ENCODE peak calls at places on chromosome 14, in nine cellular contexts. One of them, this sample, is unnamed.
A peak's percentile ranks its signal among the peaks of the same experiment; 100 is the strongest.

GRCh38 chr14:92556255-92556741 is 42.7 kb downstream of the RIN3 start:
- DNase-seq in WERI-Rb-1: no peak
- DNase-seq in dorsolateral prefrontal cortex: no peak
- DNase-seq in SJSA1: no peak
- DNase-seq in fibroblast of pulmonary artery: no peak
- DNase-seq in colonic mucosa: no peak
- DNase-seq in LNCaP clone FGC: no peak
- DNase-seq in lower lobe of right lung: no peak
- DNase-seq in OCI-LY7: no peak
- DNase-seq in this sample: no peak

GRCh38 chr14:77761205-77761931 is 412 bp upstream of the SNW1 start:
- DNase-seq in WERI-Rb-1: no peak
- DNase-seq in dorsolateral prefrontal cortex: peak; percentile 45
- DNase-seq in SJSA1: no peak
- DNase-seq in fibroblast of pulmonary artery: peak; percentile 96
- DNase-seq in colonic mucosa: peak; percentile 38
- DNase-seq in LNCaP clone FGC: peak; percentile 84
- DNase-seq in lower lobe of right lung: no peak
- DNase-seq in OCI-LY7: peak; percentile 19
- DNase-seq in this sample: peak; percentile 24

GRCh38 chr14:37202812-37203211 is 5.1 kb downstream of the MIPOL1 start:
- DNase-seq in WERI-Rb-1: no peak
- DNase-seq in dorsolateral prefrontal cortex: no peak
- DNase-seq in SJSA1: no peak
- DNase-seq in fibroblast of pulmonary artery: no peak
- DNase-seq in colonic mucosa: no peak
- DNase-seq in LNCaP clone FGC: no peak
- DNase-seq in lower lobe of right lung: no peak
- DNase-seq in OCI-LY7: no peak
- DNase-seq in this sample: no peak

GRCh38 chr14:92945959-92946846 is 23.3 kb downstream of the CHGA start:
- DNase-seq in WERI-Rb-1: no peak
- DNase-seq in dorsolateral prefrontal cortex: no peak
- DNase-seq in SJSA1: peak; percentile 93
- DNase-seq in fibroblast of pulmonary artery: peak; percentile 60
- DNase-seq in colonic mucosa: peak; percentile 91
- DNase-seq in LNCaP clone FGC: peak; percentile 91
- DNase-seq in lower lobe of right lung: peak; percentile 78
- DNase-seq in OCI-LY7: no peak
- DNase-seq in this sample: peak; percentile 88

GRCh38 chr14:64722842-64723447 is 18.7 kb downstream of the PLEKHG3 start:
- DNase-seq in WERI-Rb-1: no peak
- DNase-seq in dorsolateral prefrontal cortex: no peak
- DNase-seq in SJSA1: no peak
- DNase-seq in fibroblast of pulmonary artery: no peak
- DNase-seq in colonic mucosa: no peak
- DNase-seq in LNCaP clone FGC: no peak
- DNase-seq in lower lobe of right lung: no peak
- DNase-seq in OCI-LY7: no peak
- DNase-seq in this sample: peak; percentile 16

GRCh38 chr14:57816568-57817284 is 49.2 kb downstream of the SLC35F4 start:
- DNase-seq in WERI-Rb-1: no peak
- DNase-seq in dorsolateral prefrontal cortex: no peak
- DNase-seq in SJSA1: no peak
- DNase-seq in fibroblast of pulmonary artery: no peak
- DNase-seq in colonic mucosa: no peak
- DNase-seq in LNCaP clone FGC: no peak
- DNase-seq in lower lobe of right lung: no peak
- DNase-seq in OCI-LY7: no peak
- DNase-seq in this sample: no peak

GRCh38 chr14:72708708-72709475 is 185.0 kb downstream of the DPF3 start:
- DNase-seq in WERI-Rb-1: no peak
- DNase-seq in dorsolateral prefrontal cortex: peak; percentile 75
- DNase-seq in SJSA1: no peak
- DNase-seq in fibroblast of pulmonary artery: no peak
- DNase-seq in colonic mucosa: no peak
- DNase-seq in LNCaP clone FGC: no peak
- DNase-seq in lower lobe of right lung: no peak
- DNase-seq in OCI-LY7: no peak
- DNase-seq in this sample: no peak

GRCh38 chr14:64467131-64467530 is 1.8 kb downstream of the AKAP5 start:
- DNase-seq in WERI-Rb-1: no peak
- DNase-seq in dorsolateral prefrontal cortex: no peak
- DNase-seq in SJSA1: no peak
- DNase-seq in fibroblast of pulmonary artery: no peak
- DNase-seq in colonic mucosa: no peak
- DNase-seq in LNCaP clone FGC: no peak
- DNase-seq in lower lobe of right lung: no peak
- DNase-seq in OCI-LY7: no peak
- DNase-seq in this sample: no peak

DNA sequence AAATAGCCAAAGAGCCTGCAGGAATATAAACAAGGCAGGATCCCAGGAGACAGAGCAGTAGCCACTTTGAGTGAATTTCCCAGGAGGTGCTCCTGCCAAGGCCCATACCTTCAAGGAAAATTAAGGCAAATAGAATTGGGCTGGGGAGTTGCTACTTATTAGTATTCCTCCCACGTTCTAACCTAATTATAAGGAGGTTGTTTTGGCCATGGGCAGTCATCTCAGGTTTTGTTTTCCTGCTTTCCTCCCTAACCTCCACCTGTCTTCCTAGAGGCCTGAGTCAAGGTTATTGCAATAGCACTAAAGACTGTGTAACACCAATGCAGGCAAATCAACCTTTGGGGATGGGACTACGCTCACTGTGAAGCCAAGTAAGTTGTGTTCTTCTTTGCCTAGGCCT is 73.1 kb downstream of the DAD1 start:
- DNase-seq in WERI-Rb-1: no peak
- DNase-seq in dorsolateral prefrontal cortex: no peak
- DNase-seq in SJSA1: no peak
- DNase-seq in fibroblast of pulmonary artery: no peak
- DNase-seq in colonic mucosa: no peak
- DNase-seq in LNCaP clone FGC: no peak
- DNase-seq in lower lobe of right lung: no peak
- DNase-seq in OCI-LY7: no peak
- DNase-seq in this sample: no peak
- H3K4me3 ChIP-seq in WERI-Rb-1: no peak overlapping the region
- H3K4me3 ChIP-seq in dorsolateral prefrontal cortex: no peak overlapping the region
- H3K4me3 ChIP-seq in SJSA1: no peak overlapping the region
- H3K4me3 ChIP-seq in fibroblast of pulmonary artery: no peak overlapping the region
- H3K4me3 ChIP-seq in colonic mucosa: no peak overlapping the region
- H3K4me3 ChIP-seq in LNCaP clone FGC: no peak overlapping the region
- H3K4me3 ChIP-seq in lower lobe of right lung: no peak overlapping the region
- H3K4me3 ChIP-seq in OCI-LY7: peak overlapping the region; percentile 19
- H3K4me3 ChIP-seq in this sample: no peak overlapping the region

GRCh38 chr14:55121146-55121545 is 7.9 kb upstream of the LGALS3 start:
- DNase-seq in WERI-Rb-1: no peak
- DNase-seq in dorsolateral prefrontal cortex: no peak
- DNase-seq in SJSA1: no peak
- DNase-seq in fibroblast of pulmonary artery: no peak
- DNase-seq in colonic mucosa: no peak
- DNase-seq in LNCaP clone FGC: no peak
- DNase-seq in lower lobe of right lung: no peak
- DNase-seq in OCI-LY7: no peak
- DNase-seq in this sample: no peak

GRCh38 chr14:55120466-55121144 is 8.4 kb upstream of the LGALS3 start:
- DNase-seq in WERI-Rb-1: no peak
- DNase-seq in dorsolateral prefrontal cortex: no peak
- DNase-seq in SJSA1: no peak
- DNase-seq in fibroblast of pulmonary artery: no peak
- DNase-seq in colonic mucosa: no peak
- DNase-seq in LNCaP clone FGC: no peak
- DNase-seq in lower lobe of right lung: peak; percentile 60
- DNase-seq in OCI-LY7: no peak
- DNase-seq in this sample: no peak

GRCh38 chr14:55121628-55122440 is 7.2 kb upstream of the LGALS3 start:
- DNase-seq in WERI-Rb-1: no peak
- DNase-seq in dorsolateral prefrontal cortex: no peak
- DNase-seq in SJSA1: no peak
- DNase-seq in fibroblast of pulmonary artery: no peak
- DNase-seq in colonic mucosa: no peak
- DNase-seq in LNCaP clone FGC: no peak
- DNase-seq in lower lobe of right lung: no peak
- DNase-seq in OCI-LY7: no peak
- DNase-seq in this sample: no peak

GRCh38 chr14:55123101-55123500 is 6.0 kb upstream of the LGALS3 start:
- DNase-seq in WERI-Rb-1: no peak
- DNase-seq in dorsolateral prefrontal cortex: no peak
- DNase-seq in SJSA1: peak; percentile 88
- DNase-seq in fibroblast of pulmonary artery: peak; percentile 95
- DNase-seq in colonic mucosa: no peak
- DNase-seq in LNCaP clone FGC: no peak
- DNase-seq in lower lobe of right lung: no peak
- DNase-seq in OCI-LY7: no peak
- DNase-seq in this sample: no peak

GRCh38 chr14:55122441-55122986 is 6.5 kb upstream of the LGALS3 start:
- DNase-seq in WERI-Rb-1: no peak
- DNase-seq in dorsolateral prefrontal cortex: no peak
- DNase-seq in SJSA1: no peak
- DNase-seq in fibroblast of pulmonary artery: peak; percentile 69
- DNase-seq in colonic mucosa: peak; percentile 93
- DNase-seq in LNCaP clone FGC: peak; percentile 77
- DNase-seq in lower lobe of right lung: peak; percentile 71
- DNase-seq in OCI-LY7: no peak
- DNase-seq in this sample: no peak
- H3K4me3 ChIP-seq in WERI-Rb-1: no peak overlapping the region
- H3K4me3 ChIP-seq in dorsolateral prefrontal cortex: no peak overlapping the region
- H3K4me3 ChIP-seq in SJSA1: no peak overlapping the region
- H3K4me3 ChIP-seq in fibroblast of pulmonary artery: no peak overlapping the region
- H3K4me3 ChIP-seq in colonic mucosa: no peak overlapping the region
- H3K4me3 ChIP-seq in LNCaP clone FGC: no peak overlapping the region
- H3K4me3 ChIP-seq in lower lobe of right lung: no peak overlapping the region
- H3K4me3 ChIP-seq in OCI-LY7: no peak overlapping the region
- H3K4me3 ChIP-seq in this sample: no peak overlapping the region

GRCh38 chr14:94077111-94077821 is 3.7 kb downstream of the DDX24 start:
- DNase-seq in WERI-Rb-1: no peak
- DNase-seq in dorsolateral prefrontal cortex: no peak
- DNase-seq in SJSA1: no peak
- DNase-seq in fibroblast of pulmonary artery: no peak
- DNase-seq in colonic mucosa: no peak
- DNase-seq in LNCaP clone FGC: no peak
- DNase-seq in lower lobe of right lung: no peak
- DNase-seq in OCI-LY7: no peak
- DNase-seq in this sample: no peak

GRCh38 chr14:94074534-94074933 is 6.5 kb downstream of the DDX24 start:
- DNase-seq in WERI-Rb-1: no peak
- DNase-seq in dorsolateral prefrontal cortex: no peak
- DNase-seq in SJSA1: no peak
- DNase-seq in fibroblast of pulmonary artery: no peak
- DNase-seq in colonic mucosa: no peak
- DNase-seq in LNCaP clone FGC: no peak
- DNase-seq in lower lobe of right lung: no peak
- DNase-seq in OCI-LY7: no peak
- DNase-seq in this sample: no peak

GRCh38 chr14:94079891-94080605 is 954 bp downstream of the DDX24 start:
- DNase-seq in WERI-Rb-1: peak; percentile 36
- DNase-seq in dorsolateral prefrontal cortex: no peak
- DNase-seq in SJSA1: no peak
- DNase-seq in fibroblast of pulmonary artery: peak; percentile 39
- DNase-seq in colonic mucosa: no peak
- DNase-seq in LNCaP clone FGC: no peak
- DNase-seq in lower lobe of right lung: no peak
- DNase-seq in OCI-LY7: no peak
- DNase-seq in this sample: no peak

GRCh38 chr14:94077823-94078222 is 3.2 kb downstream of the DDX24 start:
- DNase-seq in WERI-Rb-1: no peak
- DNase-seq in dorsolateral prefrontal cortex: no peak
- DNase-seq in SJSA1: no peak
- DNase-seq in fibroblast of pulmonary artery: no peak
- DNase-seq in colonic mucosa: no peak
- DNase-seq in LNCaP clone FGC: no peak
- DNase-seq in lower lobe of right lung: no peak
- DNase-seq in OCI-LY7: no peak
- DNase-seq in this sample: no peak

DNA sequence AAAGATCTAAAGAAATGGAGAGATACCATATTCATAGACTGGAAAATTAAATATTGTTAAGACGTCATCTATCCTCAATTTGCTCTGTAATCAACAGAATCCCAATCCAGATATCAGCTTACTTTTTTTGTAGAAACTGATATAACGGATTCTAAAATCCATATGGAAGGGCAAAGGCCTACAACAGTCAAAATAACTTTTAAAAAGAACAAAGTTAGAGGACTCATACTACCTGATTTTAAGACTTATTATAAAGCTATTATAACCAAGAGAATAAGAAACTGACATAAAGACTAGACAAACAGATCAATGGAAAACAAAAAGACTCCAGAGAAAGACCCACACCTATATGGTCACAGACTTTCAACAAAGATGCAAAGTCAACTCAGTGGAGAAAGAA is 6.0 kb downstream of the DDX24 start:
- DNase-seq in WERI-Rb-1: no peak
- DNase-seq in dorsolateral prefrontal cortex: no peak
- DNase-seq in SJSA1: no peak
- DNase-seq in fibroblast of pulmonary artery: no peak
- DNase-seq in colonic mucosa: no peak
- DNase-seq in LNCaP clone FGC: no peak
- DNase-seq in lower lobe of right lung: no peak
- DNase-seq in OCI-LY7: no peak
- DNase-seq in this sample: no peak
- H3K4me3 ChIP-seq in WERI-Rb-1: no peak overlapping the region
- H3K4me3 ChIP-seq in dorsolateral prefrontal cortex: peak overlapping the region; percentile 99
- H3K4me3 ChIP-seq in SJSA1: no peak overlapping the region
- H3K4me3 ChIP-seq in fibroblast of pulmonary artery: no peak overlapping the region
- H3K4me3 ChIP-seq in colonic mucosa: no peak overlapping the region
- H3K4me3 ChIP-seq in LNCaP clone FGC: no peak overlapping the region
- H3K4me3 ChIP-seq in lower lobe of right lung: no peak overlapping the region
- H3K4me3 ChIP-seq in OCI-LY7: no peak overlapping the region
- H3K4me3 ChIP-seq in this sample: no peak overlapping the region

DNA sequence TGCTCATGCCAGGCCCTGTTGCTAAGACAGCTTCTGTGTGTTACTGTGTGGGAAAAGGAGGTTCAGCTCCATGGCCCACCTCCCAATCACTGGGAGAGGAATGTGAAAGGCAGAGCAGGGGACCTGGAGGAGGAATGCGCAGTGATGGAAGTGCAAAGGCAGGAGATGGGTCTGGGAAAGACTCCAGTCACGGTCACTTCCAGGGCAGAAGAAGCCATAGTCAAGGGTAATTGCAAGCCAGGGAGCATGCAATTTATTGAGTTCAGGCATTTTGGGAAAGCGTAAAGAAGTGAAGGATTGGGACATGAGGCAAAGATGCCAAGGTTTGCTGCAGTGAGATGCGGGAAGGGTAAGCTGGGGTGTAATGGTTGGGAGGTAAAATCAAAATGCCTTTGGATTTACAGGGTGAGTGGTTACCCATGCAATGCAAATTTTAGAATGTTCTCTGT is 167.4 kb downstream of the BRMS1L start:
- DNase-seq in WERI-Rb-1: no peak
- DNase-seq in dorsolateral prefrontal cortex: no peak
- DNase-seq in SJSA1: no peak
- DNase-seq in fibroblast of pulmonary artery: no peak
- DNase-seq in colonic mucosa: no peak
- DNase-seq in LNCaP clone FGC: no peak
- DNase-seq in lower lobe of right lung: no peak
- DNase-seq in OCI-LY7: no peak
- DNase-seq in this sample: no peak
- H3K4me3 ChIP-seq in WERI-Rb-1: no peak overlapping the region
- H3K4me3 ChIP-seq in dorsolateral prefrontal cortex: no peak overlapping the region
- H3K4me3 ChIP-seq in SJSA1: no peak overlapping the region
- H3K4me3 ChIP-seq in fibroblast of pulmonary artery: no peak overlapping the region
- H3K4me3 ChIP-seq in colonic mucosa: no peak overlapping the region
- H3K4me3 ChIP-seq in LNCaP clone FGC: no peak overlapping the region
- H3K4me3 ChIP-seq in lower lobe of right lung: no peak overlapping the region
- H3K4me3 ChIP-seq in OCI-LY7: no peak overlapping the region
- H3K4me3 ChIP-seq in this sample: no peak overlapping the region

GRCh38 chr14:61403411-61403810 is 82.0 kb downstream of the PRKCH start:
- DNase-seq in WERI-Rb-1: no peak
- DNase-seq in dorsolateral prefrontal cortex: no peak
- DNase-seq in SJSA1: no peak
- DNase-seq in fibroblast of pulmonary artery: no peak
- DNase-seq in colonic mucosa: no peak
- DNase-seq in LNCaP clone FGC: no peak
- DNase-seq in lower lobe of right lung: no peak
- DNase-seq in OCI-LY7: no peak
- DNase-seq in this sample: no peak
- H3K4me3 ChIP-seq in WERI-Rb-1: no peak overlapping the region
- H3K4me3 ChIP-seq in dorsolateral prefrontal cortex: no peak overlapping the region
- H3K4me3 ChIP-seq in SJSA1: no peak overlapping the region
- H3K4me3 ChIP-seq in fibroblast of pulmonary artery: no peak overlapping the region
- H3K4me3 ChIP-seq in colonic mucosa: no peak overlapping the region
- H3K4me3 ChIP-seq in LNCaP clone FGC: no peak overlapping the region
- H3K4me3 ChIP-seq in lower lobe of right lung: no peak overlapping the region
- H3K4me3 ChIP-seq in OCI-LY7: no peak overlapping the region
- H3K4me3 ChIP-seq in this sample: no peak overlapping the region